ENCODE peak calls at places on chromosomes 3 and 15, in nine cellular contexts. One of them, this sample, is unnamed.

GRCh38 chr3:197216169-197216860 is 82.1 kb downstream of the DLG1 start:
- DNase-seq in glutamatergic neuron: no peak
- DNase-seq in MCF 10A: peak
- DNase-seq in brain microvascular endothelial cell: peak
- DNase-seq in GM12865: no peak
- DNase-seq in AG09309: peak
- DNase-seq in A549: no peak
- DNase-seq in GM06990: no peak
- DNase-seq in fibroblast of the aortic adventitia: peak
- DNase-seq in this sample: no peak

GRCh38 chr3:185824051-185824466 is 783 bp downstream of the IGF2BP2 start:
- DNase-seq in glutamatergic neuron: peak
- DNase-seq in MCF 10A: peak
- DNase-seq in brain microvascular endothelial cell: no peak
- DNase-seq in GM12865: no peak
- DNase-seq in AG09309: no peak
- DNase-seq in A549: no peak
- DNase-seq in GM06990: no peak
- DNase-seq in fibroblast of the aortic adventitia: no peak
- DNase-seq in this sample: peak

GRCh38 chr15:70713547-70714414 is 49.6 kb downstream of the UACA start:
- DNase-seq in glutamatergic neuron: no peak
- DNase-seq in MCF 10A: no peak
- DNase-seq in brain microvascular endothelial cell: no peak
- DNase-seq in GM12865: no peak
- DNase-seq in AG09309: no peak
- DNase-seq in A549: no peak
- DNase-seq in GM06990: no peak
- DNase-seq in fibroblast of the aortic adventitia: peak
- DNase-seq in this sample: no peak

GRCh38 chr15:59169337-59169736 is 37.3 kb upstream of the LDHAL6B start:
- DNase-seq in glutamatergic neuron: no peak
- DNase-seq in MCF 10A: peak
- DNase-seq in brain microvascular endothelial cell: peak
- DNase-seq in GM12865: no peak
- DNase-seq in AG09309: peak
- DNase-seq in A549: no peak
- DNase-seq in GM06990: no peak
- DNase-seq in fibroblast of the aortic adventitia: peak
- DNase-seq in this sample: no peak

GRCh38 chr3:25527796-25528195 is 99.7 kb downstream of the RARB start:
- DNase-seq in glutamatergic neuron: no peak
- DNase-seq in MCF 10A: no peak
- DNase-seq in brain microvascular endothelial cell: no peak
- DNase-seq in GM12865: no peak
- DNase-seq in AG09309: no peak
- DNase-seq in A549: no peak
- DNase-seq in GM06990: no peak
- DNase-seq in fibroblast of the aortic adventitia: peak
- DNase-seq in this sample: no peak

GRCh38 chr3:11719406-11720219 is 75.9 kb upstream of the VGLL4 start:
- DNase-seq in glutamatergic neuron: peak
- DNase-seq in MCF 10A: peak
- DNase-seq in brain microvascular endothelial cell: peak
- DNase-seq in GM12865: peak
- DNase-seq in AG09309: no peak
- DNase-seq in A549: peak
- DNase-seq in GM06990: peak
- DNase-seq in fibroblast of the aortic adventitia: peak
- DNase-seq in this sample: peak

GRCh38 chr15:52735231-52736089 is 54.7 kb downstream of the ONECUT1 start:
- DNase-seq in glutamatergic neuron: peak
- DNase-seq in MCF 10A: peak
- DNase-seq in brain microvascular endothelial cell: peak
- DNase-seq in GM12865: peak
- DNase-seq in AG09309: peak
- DNase-seq in A549: peak
- DNase-seq in GM06990: peak
- DNase-seq in fibroblast of the aortic adventitia: peak
- DNase-seq in this sample: peak

GRCh38 chr3:76040946-76041345 is 255.6 kb upstream of the ZNF717 start:
- DNase-seq in glutamatergic neuron: no peak
- DNase-seq in MCF 10A: no peak
- DNase-seq in brain microvascular endothelial cell: no peak
- DNase-seq in GM12865: no peak
- DNase-seq in AG09309: peak
- DNase-seq in A549: no peak
- DNase-seq in GM06990: no peak
- DNase-seq in fibroblast of the aortic adventitia: no peak
- DNase-seq in this sample: no peak

GRCh38 chr3:44988073-44988472 is 12.0 kb downstream of the EXOSC7 start:
- DNase-seq in glutamatergic neuron: no peak
- DNase-seq in MCF 10A: peak
- DNase-seq in brain microvascular endothelial cell: no peak
- DNase-seq in GM12865: no peak
- DNase-seq in AG09309: no peak
- DNase-seq in A549: peak
- DNase-seq in GM06990: no peak
- DNase-seq in fibroblast of the aortic adventitia: peak
- DNase-seq in this sample: peak

GRCh38 chr15:47750030-47750739 is 32.9 kb downstream of the SEMA6D start:
- DNase-seq in glutamatergic neuron: no peak
- DNase-seq in MCF 10A: peak
- DNase-seq in brain microvascular endothelial cell: peak
- DNase-seq in GM12865: no peak
- DNase-seq in AG09309: peak
- DNase-seq in A549: no peak
- DNase-seq in GM06990: no peak
- DNase-seq in fibroblast of the aortic adventitia: peak
- DNase-seq in this sample: no peak

GRCh38 chr3:18900994-18901393 is 247.3 kb upstream of the KCNH8 start:
- DNase-seq in glutamatergic neuron: no peak
- DNase-seq in MCF 10A: no peak
- DNase-seq in brain microvascular endothelial cell: no peak
- DNase-seq in GM12865: peak
- DNase-seq in AG09309: no peak
- DNase-seq in A549: no peak
- DNase-seq in GM06990: peak
- DNase-seq in fibroblast of the aortic adventitia: no peak
- DNase-seq in this sample: no peak

GRCh38 chr3:154060606-154061380 is 60.4 kb upstream of the ARHGEF26 start:
- DNase-seq in glutamatergic neuron: no peak
- DNase-seq in MCF 10A: no peak
- DNase-seq in brain microvascular endothelial cell: peak
- DNase-seq in GM12865: no peak
- DNase-seq in AG09309: peak
- DNase-seq in A549: no peak
- DNase-seq in GM06990: no peak
- DNase-seq in fibroblast of the aortic adventitia: peak
- DNase-seq in this sample: no peak

GRCh38 chr3:10251006-10251405 is 2.7 kb downstream of the TATDN2 start:
- DNase-seq in glutamatergic neuron: no peak
- DNase-seq in MCF 10A: no peak
- DNase-seq in brain microvascular endothelial cell: no peak
- DNase-seq in GM12865: no peak
- DNase-seq in AG09309: no peak
- DNase-seq in A549: no peak
- DNase-seq in GM06990: no peak
- DNase-seq in fibroblast of the aortic adventitia: no peak
- DNase-seq in this sample: no peak

GRCh38 chr15:57969355-57969754 is 96.2 kb downstream of the ALDH1A2 start:
- DNase-seq in glutamatergic neuron: no peak
- DNase-seq in MCF 10A: peak
- DNase-seq in brain microvascular endothelial cell: peak
- DNase-seq in GM12865: no peak
- DNase-seq in AG09309: no peak
- DNase-seq in A549: no peak
- DNase-seq in GM06990: no peak
- DNase-seq in fibroblast of the aortic adventitia: peak
- DNase-seq in this sample: no peak

GRCh38 chr15:57973534-57973933 is 92.0 kb downstream of the ALDH1A2 start:
- DNase-seq in glutamatergic neuron: no peak
- DNase-seq in MCF 10A: no peak
- DNase-seq in brain microvascular endothelial cell: no peak
- DNase-seq in GM12865: no peak
- DNase-seq in AG09309: no peak
- DNase-seq in A549: no peak
- DNase-seq in GM06990: no peak
- DNase-seq in fibroblast of the aortic adventitia: no peak
- DNase-seq in this sample: no peak

GRCh38 chr15:57972801-57973311 is 92.7 kb downstream of the ALDH1A2 start:
- DNase-seq in glutamatergic neuron: no peak
- DNase-seq in MCF 10A: no peak
- DNase-seq in brain microvascular endothelial cell: no peak
- DNase-seq in GM12865: no peak
- DNase-seq in AG09309: no peak
- DNase-seq in A549: no peak
- DNase-seq in GM06990: no peak
- DNase-seq in fibroblast of the aortic adventitia: no peak
- DNase-seq in this sample: no peak
- TF ChIP-seq CTCF in glutamatergic neuron: no peak
- TF ChIP-seq CTCF in MCF 10A: no peak
- TF ChIP-seq CTCF in brain microvascular endothelial cell: no peak
- TF ChIP-seq CTCF in GM12865: no peak
- TF ChIP-seq CTCF in AG09309: no peak
- TF ChIP-seq CTCF in A549: no peak
- TF ChIP-seq CTCF in GM06990: no peak
- TF ChIP-seq CTCF in fibroblast of the aortic adventitia: no peak
- TF ChIP-seq CTCF in this sample: no peak

GRCh38 chr3:1611824-1612223 is 486.8 kb upstream of the CNTN4 start:
- DNase-seq in glutamatergic neuron: no peak
- DNase-seq in MCF 10A: no peak
- DNase-seq in brain microvascular endothelial cell: no peak
- DNase-seq in GM12865: no peak
- DNase-seq in AG09309: no peak
- DNase-seq in A549: no peak
- DNase-seq in GM06990: no peak
- DNase-seq in fibroblast of the aortic adventitia: no peak
- DNase-seq in this sample: no peak
- TF ChIP-seq CTCF in glutamatergic neuron: no peak
- TF ChIP-seq CTCF in MCF 10A: no peak
- TF ChIP-seq CTCF in brain microvascular endothelial cell: no peak
- TF ChIP-seq CTCF in GM12865: no peak
- TF ChIP-seq CTCF in AG09309: no peak
- TF ChIP-seq CTCF in A549: no peak
- TF ChIP-seq CTCF in GM06990: no peak
- TF ChIP-seq CTCF in fibroblast of the aortic adventitia: no peak
- TF ChIP-seq CTCF in this sample: no peak

DNA sequence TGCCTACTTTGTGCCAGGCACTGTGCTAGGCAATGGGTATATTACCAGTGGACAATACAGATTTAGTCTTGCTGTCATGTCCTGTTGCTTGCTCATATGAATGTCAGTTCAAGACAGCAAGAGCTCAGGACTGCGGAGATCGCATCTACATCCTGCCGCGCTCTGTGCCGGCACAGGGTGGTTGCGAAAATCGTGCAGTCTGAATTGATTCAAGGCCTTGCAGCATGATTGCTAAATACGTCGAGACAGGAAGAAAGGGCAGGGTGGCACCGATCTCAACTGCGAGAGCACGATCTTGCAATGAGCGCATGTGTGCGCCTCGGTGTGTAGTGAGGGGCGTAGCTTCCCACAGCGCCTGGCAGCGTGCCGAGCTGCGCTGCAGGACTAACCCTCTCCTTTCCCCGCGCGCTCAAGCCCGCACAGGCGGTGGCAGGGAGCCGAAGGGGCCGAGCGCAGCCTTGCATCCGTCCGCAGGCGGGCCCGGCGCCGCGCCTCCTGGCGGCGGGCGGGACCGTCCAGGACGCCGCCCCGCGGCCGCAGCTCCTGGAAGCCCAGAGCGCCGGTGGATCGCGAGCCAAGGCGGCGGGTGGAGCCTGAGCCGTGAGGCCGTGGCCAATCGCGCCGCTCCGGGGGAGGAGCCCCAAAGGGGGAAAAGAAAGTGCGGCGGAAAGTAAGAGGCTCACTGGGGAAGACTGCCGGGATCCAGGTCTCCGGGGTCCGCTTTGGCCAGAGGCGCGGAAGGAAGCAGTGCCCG is at the start of gene IL1RAP:
- DNase-seq in glutamatergic neuron: peak
- DNase-seq in MCF 10A: peak
- DNase-seq in brain microvascular endothelial cell: peak
- DNase-seq in GM12865: peak
- DNase-seq in AG09309: peak
- DNase-seq in A549: peak
- DNase-seq in GM06990: peak
- DNase-seq in fibroblast of the aortic adventitia: peak
- DNase-seq in this sample: peak
- TF ChIP-seq CTCF in glutamatergic neuron: peak
- TF ChIP-seq CTCF in MCF 10A: peak
- TF ChIP-seq CTCF in brain microvascular endothelial cell: peak
- TF ChIP-seq CTCF in GM12865: peak
- TF ChIP-seq CTCF in AG09309: no peak
- TF ChIP-seq CTCF in A549: peak
- TF ChIP-seq CTCF in GM06990: no peak
- TF ChIP-seq CTCF in fibroblast of the aortic adventitia: peak
- TF ChIP-seq CTCF in this sample: peak

DNA sequence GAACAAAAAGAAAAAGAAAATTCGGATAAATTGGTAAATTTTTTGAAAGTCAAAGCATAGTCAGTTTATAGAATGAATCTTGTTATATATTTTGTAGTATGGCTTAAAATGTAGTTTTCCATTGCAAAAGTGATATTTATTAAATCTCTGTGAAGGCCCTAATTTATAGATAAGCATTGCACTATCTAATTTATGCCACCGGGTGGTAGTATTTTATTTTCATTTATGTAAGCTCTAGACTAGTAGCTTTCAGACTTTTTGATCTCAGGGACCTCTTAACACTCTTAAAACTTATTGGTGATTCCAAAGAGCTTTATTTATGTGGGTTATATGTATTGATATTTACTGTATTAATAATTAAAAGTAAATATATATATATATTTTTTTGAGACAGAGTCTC is 133.9 kb upstream of the LRRFIP2 start:
- DNase-seq in glutamatergic neuron: no peak
- DNase-seq in MCF 10A: peak
- DNase-seq in brain microvascular endothelial cell: no peak
- DNase-seq in GM12865: peak
- DNase-seq in AG09309: no peak
- DNase-seq in A549: peak
- DNase-seq in GM06990: no peak
- DNase-seq in fibroblast of the aortic adventitia: peak
- DNase-seq in this sample: peak
- TF ChIP-seq CTCF in glutamatergic neuron: peak
- TF ChIP-seq CTCF in MCF 10A: no peak
- TF ChIP-seq CTCF in brain microvascular endothelial cell: no peak
- TF ChIP-seq CTCF in GM12865: peak
- TF ChIP-seq CTCF in AG09309: no peak
- TF ChIP-seq CTCF in A549: peak
- TF ChIP-seq CTCF in GM06990: peak
- TF ChIP-seq CTCF in fibroblast of the aortic adventitia: peak
- TF ChIP-seq CTCF in this sample: peak

GRCh38 chr3:139522421-139522820 is 17.1 kb downstream of the RBP1 start:
- DNase-seq in glutamatergic neuron: no peak
- DNase-seq in MCF 10A: no peak
- DNase-seq in brain microvascular endothelial cell: no peak
- DNase-seq in GM12865: no peak
- DNase-seq in AG09309: no peak
- DNase-seq in A549: no peak
- DNase-seq in GM06990: no peak
- DNase-seq in fibroblast of the aortic adventitia: no peak
- DNase-seq in this sample: no peak
- TF ChIP-seq CTCF in glutamatergic neuron: no peak
- TF ChIP-seq CTCF in MCF 10A: no peak
- TF ChIP-seq CTCF in brain microvascular endothelial cell: peak
- TF ChIP-seq CTCF in GM12865: no peak
- TF ChIP-seq CTCF in AG09309: no peak
- TF ChIP-seq CTCF in A549: no peak
- TF ChIP-seq CTCF in GM06990: peak
- TF ChIP-seq CTCF in fibroblast of the aortic adventitia: peak
- TF ChIP-seq CTCF in this sample: no peak

GRCh38 chr15:90603893-90604292 is 74.2 kb downstream of the CRTC3 start:
- DNase-seq in glutamatergic neuron: no peak
- DNase-seq in MCF 10A: peak
- DNase-seq in brain microvascular endothelial cell: peak
- DNase-seq in GM12865: peak
- DNase-seq in AG09309: no peak
- DNase-seq in A549: no peak
- DNase-seq in GM06990: no peak
- DNase-seq in fibroblast of the aortic adventitia: peak
- DNase-seq in this sample: no peak
- TF ChIP-seq CTCF in glutamatergic neuron: no peak
- TF ChIP-seq CTCF in MCF 10A: peak
- TF ChIP-seq CTCF in brain microvascular endothelial cell: peak
- TF ChIP-seq CTCF in GM12865: peak
- TF ChIP-seq CTCF in AG09309: peak
- TF ChIP-seq CTCF in A549: peak
- TF ChIP-seq CTCF in GM06990: peak
- TF ChIP-seq CTCF in fibroblast of the aortic adventitia: peak
- TF ChIP-seq CTCF in this sample: peak